ENCODE peak calls at places on chromosomes 12 and 14, in six cellular contexts. One of them, this sample, is unnamed.

GRCh38 chr14:50260511-50260910 is 29.1 kb upstream of the SOS2 start:
- DNase-seq in sigmoid colon: no peak
- DNase-seq in SK-N-MC: no peak
- DNase-seq in GM12891: peak; percentile 7
- DNase-seq in HCT116: peak; percentile 3
- DNase-seq in GM23338: peak; percentile 59
- DNase-seq in this sample: no peak

GRCh38 chr12:64696065-64696741 is 63.0 kb downstream of the GNS start:
- DNase-seq in HCT116: no peak
- DNase-seq in GM23338: no peak
- DNase-seq in SK-N-MC: no peak
- DNase-seq in sigmoid colon: no peak
- DNase-seq in GM12891: no peak
- DNase-seq in this sample: no peak

GRCh38 chr12:67813509-67813908 is 165.0 kb downstream of the DYRK2 start:
- DNase-seq in HCT116: no peak
- DNase-seq in GM23338: no peak
- DNase-seq in SK-N-MC: no peak
- DNase-seq in GM12891: no peak
- DNase-seq in sigmoid colon: no peak
- DNase-seq in this sample: no peak

GRCh38 chr12:132505105-132505851 is 15.3 kb downstream of the FBRSL1 start:
- DNase-seq in SK-N-MC: no peak
- DNase-seq in HCT116: no peak
- DNase-seq in GM12891: no peak
- DNase-seq in sigmoid colon: no peak
- DNase-seq in GM23338: no peak
- DNase-seq in this sample: no peak

GRCh38 chr14:97443412-97443811 is 646.2 kb downstream of the VRK1 start:
- DNase-seq in HCT116: no peak
- DNase-seq in GM23338: no peak
- DNase-seq in GM12891: no peak
- DNase-seq in SK-N-MC: no peak
- DNase-seq in sigmoid colon: no peak
- DNase-seq in this sample: no peak

GRCh38 chr12:107903377-107904061 is 129.0 kb downstream of the ASCL4 start:
- DNase-seq in SK-N-MC: no peak
- DNase-seq in GM12891: peak; percentile 86
- DNase-seq in sigmoid colon: no peak
- DNase-seq in GM23338: peak; percentile 91
- DNase-seq in HCT116: no peak
- DNase-seq in this sample: peak; percentile 87

GRCh38 chr12:109530301-109530685 is 43.0 kb downstream of the MMAB start:
- DNase-seq in GM23338: no peak
- DNase-seq in HCT116: no peak
- DNase-seq in GM12891: no peak
- DNase-seq in sigmoid colon: no peak
- DNase-seq in SK-N-MC: no peak
- DNase-seq in this sample: no peak

GRCh38 chr14:104967414-104968152 is 10.6 kb downstream of the AHNAK2 start:
- DNase-seq in GM23338: peak; percentile 65
- DNase-seq in sigmoid colon: peak; percentile 86
- DNase-seq in HCT116: no peak
- DNase-seq in GM12891: no peak
- DNase-seq in SK-N-MC: no peak
- DNase-seq in this sample: no peak

GRCh38 chr12:81726634-81727033 is 32.5 kb downstream of the PPFIA2 start:
- DNase-seq in GM12891: no peak
- DNase-seq in HCT116: no peak
- DNase-seq in SK-N-MC: no peak
- DNase-seq in sigmoid colon: no peak
- DNase-seq in GM23338: no peak
- DNase-seq in this sample: no peak

GRCh38 chr14:84465890-84466289 is 1064.1 kb upstream of the FLRT2 start:
- DNase-seq in SK-N-MC: no peak
- DNase-seq in HCT116: no peak
- DNase-seq in GM23338: no peak
- DNase-seq in GM12891: no peak
- DNase-seq in sigmoid colon: no peak
- DNase-seq in this sample: no peak

GRCh38 chr14:96574633-96575191 is 72.5 kb downstream of the PAPOLA start:
- DNase-seq in sigmoid colon: no peak
- DNase-seq in GM23338: no peak
- DNase-seq in HCT116: no peak
- DNase-seq in SK-N-MC: no peak
- DNase-seq in GM12891: no peak
- DNase-seq in this sample: no peak

GRCh38 chr12:4272014-4272975 is 1.3 kb upstream of the CCND2 start:
- DNase-seq in SK-N-MC: no peak
- DNase-seq in GM23338: peak; percentile 94
- DNase-seq in HCT116: no peak
- DNase-seq in GM12891: peak; percentile 64
- DNase-seq in sigmoid colon: peak; percentile 94
- DNase-seq in this sample: peak; percentile 64

GRCh38 chr12:58529114-58529665 is 391.1 kb downstream of the LRIG3 start:
- DNase-seq in GM23338: no peak
- DNase-seq in sigmoid colon: no peak
- DNase-seq in SK-N-MC: no peak
- DNase-seq in HCT116: no peak
- DNase-seq in GM12891: no peak
- DNase-seq in this sample: no peak

GRCh38 chr12:96368233-96368632 is 32.0 kb downstream of the CDK17 start:
- DNase-seq in SK-N-MC: no peak
- DNase-seq in GM23338: no peak
- DNase-seq in HCT116: no peak
- DNase-seq in GM12891: no peak
- DNase-seq in sigmoid colon: no peak
- DNase-seq in this sample: no peak

GRCh38 chr14:59103396-59103795 is 85.1 kb upstream of the DAAM1 start:
- DNase-seq in GM23338: no peak
- DNase-seq in SK-N-MC: no peak
- DNase-seq in HCT116: no peak
- DNase-seq in sigmoid colon: no peak
- DNase-seq in GM12891: no peak
- DNase-seq in this sample: no peak

GRCh38 chr14:95515523-95516517 is 630 bp downstream of the SYNE3 start:
- DNase-seq in HCT116: no peak
- DNase-seq in SK-N-MC: no peak
- DNase-seq in GM12891: peak; percentile 91
- DNase-seq in sigmoid colon: peak; percentile 82
- DNase-seq in GM23338: peak; percentile 78
- DNase-seq in this sample: peak; percentile 95

GRCh38 chr12:106976013-106976658 is 10.8 kb downstream of the MTERF2 start:
- DNase-seq in HCT116: no peak
- DNase-seq in GM12891: no peak
- DNase-seq in GM23338: no peak
- DNase-seq in sigmoid colon: no peak
- DNase-seq in SK-N-MC: no peak
- DNase-seq in this sample: no peak

DNA sequence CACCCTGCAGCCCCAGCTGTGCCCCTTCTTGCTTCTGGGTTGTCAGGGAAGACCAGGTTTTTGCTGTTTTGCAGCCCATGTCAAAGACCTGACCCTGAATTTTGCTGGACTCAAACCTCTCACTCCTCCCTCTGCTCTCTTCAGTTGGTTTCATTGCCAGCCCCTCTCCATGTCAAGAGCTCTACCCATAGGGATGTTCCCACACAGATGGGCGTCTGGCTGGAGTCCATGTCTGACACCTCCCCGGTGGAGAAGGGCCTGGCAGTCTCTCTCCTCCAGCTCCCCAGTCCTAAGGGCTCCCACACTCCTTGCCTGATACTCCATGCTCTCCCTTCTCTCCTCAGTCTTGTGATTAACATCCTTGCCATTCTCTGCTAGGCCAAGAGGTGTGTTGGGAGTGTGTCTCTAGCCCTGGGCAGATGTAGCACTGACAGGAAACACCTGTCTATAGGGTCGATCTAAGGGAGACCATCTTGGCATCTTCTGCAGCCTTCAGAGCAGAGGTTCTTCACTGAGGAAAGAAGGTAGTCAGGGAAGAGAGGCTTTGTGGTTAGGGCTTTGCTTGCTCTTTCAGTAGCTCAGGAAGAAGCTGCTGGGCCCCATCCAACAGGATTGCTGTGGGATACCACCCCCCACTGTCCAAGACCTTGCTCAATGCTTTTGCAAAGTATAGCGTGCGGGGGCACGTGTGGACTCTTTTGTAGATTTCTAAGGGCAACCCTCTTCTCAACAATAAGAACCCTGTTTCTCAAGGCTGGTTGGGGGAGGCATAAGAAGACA is 4.7 kb downstream of the ASIC1 start:
- DNase-seq in SK-N-MC: no peak
- DNase-seq in sigmoid colon: no peak
- DNase-seq in HCT116: no peak
- DNase-seq in GM12891: no peak
- DNase-seq in GM23338: no peak
- DNase-seq in this sample: no peak
- TF ChIP-seq POLR2AphosphoS5 in SK-N-MC: no peak
- TF ChIP-seq POLR2AphosphoS5 in sigmoid colon: no peak
- TF ChIP-seq POLR2AphosphoS5 in HCT116: no peak
- TF ChIP-seq POLR2AphosphoS5 in GM12891: no peak
- TF ChIP-seq POLR2AphosphoS5 in GM23338: no peak
- TF ChIP-seq POLR2AphosphoS5 in this sample: no peak

GRCh38 chr12:24810378-24810777 is 138.5 kb downstream of the BCAT1 start:
- DNase-seq in GM23338: no peak
- DNase-seq in sigmoid colon: no peak
- DNase-seq in HCT116: no peak
- DNase-seq in SK-N-MC: no peak
- DNase-seq in GM12891: no peak
- DNase-seq in this sample: no peak
- TF ChIP-seq POLR2AphosphoS5 in GM23338: no peak
- TF ChIP-seq POLR2AphosphoS5 in sigmoid colon: no peak
- TF ChIP-seq POLR2AphosphoS5 in HCT116: no peak
- TF ChIP-seq POLR2AphosphoS5 in SK-N-MC: no peak
- TF ChIP-seq POLR2AphosphoS5 in GM12891: no peak
- TF ChIP-seq POLR2AphosphoS5 in this sample: no peak

GRCh38 chr14:91963465-91963864 is 16.0 kb upstream of the FBLN5 start:
- DNase-seq in GM12891: no peak
- DNase-seq in GM23338: no peak
- DNase-seq in HCT116: no peak
- DNase-seq in sigmoid colon: no peak
- DNase-seq in SK-N-MC: no peak
- DNase-seq in this sample: no peak
- TF ChIP-seq POLR2AphosphoS5 in GM12891: no peak
- TF ChIP-seq POLR2AphosphoS5 in GM23338: no peak
- TF ChIP-seq POLR2AphosphoS5 in HCT116: no peak
- TF ChIP-seq POLR2AphosphoS5 in sigmoid colon: no peak
- TF ChIP-seq POLR2AphosphoS5 in SK-N-MC: no peak
- TF ChIP-seq POLR2AphosphoS5 in this sample: no peak

GRCh38 chr12:69415471-69416275 is 54.5 kb upstream of the FRS2 start:
- DNase-seq in HCT116: peak; percentile 13
- DNase-seq in sigmoid colon: peak; percentile 70
- DNase-seq in GM12891: no peak
- DNase-seq in SK-N-MC: peak; percentile 68
- DNase-seq in GM23338: peak; percentile 87
- DNase-seq in this sample: no peak
- TF ChIP-seq POLR2AphosphoS5 in HCT116: no peak
- TF ChIP-seq POLR2AphosphoS5 in sigmoid colon: no peak
- TF ChIP-seq POLR2AphosphoS5 in GM12891: no peak
- TF ChIP-seq POLR2AphosphoS5 in SK-N-MC: no peak
- TF ChIP-seq POLR2AphosphoS5 in GM23338: no peak
- TF ChIP-seq POLR2AphosphoS5 in this sample: no peak

GRCh38 chr12:6058481-6059161 is 65.8 kb downstream of the VWF start:
- DNase-seq in SK-N-MC: no peak
- DNase-seq in GM12891: no peak
- DNase-seq in sigmoid colon: no peak
- DNase-seq in GM23338: no peak
- DNase-seq in HCT116: no peak
- DNase-seq in this sample: no peak

GRCh38 chr12:6059221-6059620 is 65.2 kb downstream of the VWF start:
- DNase-seq in SK-N-MC: no peak
- DNase-seq in sigmoid colon: no peak
- DNase-seq in GM23338: no peak
- DNase-seq in GM12891: no peak
- DNase-seq in HCT116: no peak
- DNase-seq in this sample: no peak

GRCh38 chr12:6053541-6053940 is 70.9 kb downstream of the VWF start:
- DNase-seq in SK-N-MC: no peak
- DNase-seq in GM12891: no peak
- DNase-seq in HCT116: no peak
- DNase-seq in sigmoid colon: no peak
- DNase-seq in GM23338: no peak
- DNase-seq in this sample: no peak

GRCh38 chr12:6057693-6058092 is 66.8 kb downstream of the VWF start:
- DNase-seq in HCT116: no peak
- DNase-seq in GM23338: peak; percentile 87
- DNase-seq in SK-N-MC: no peak
- DNase-seq in GM12891: no peak
- DNase-seq in sigmoid colon: no peak
- DNase-seq in this sample: no peak

GRCh38 chr12:6056406-6057211 is 67.9 kb downstream of the VWF start:
- DNase-seq in sigmoid colon: no peak
- DNase-seq in GM12891: no peak
- DNase-seq in HCT116: peak; percentile 21
- DNase-seq in GM23338: peak; percentile 85
- DNase-seq in SK-N-MC: no peak
- DNase-seq in this sample: no peak
- TF ChIP-seq POLR2AphosphoS5 in sigmoid colon: no peak
- TF ChIP-seq POLR2AphosphoS5 in GM12891: no peak
- TF ChIP-seq POLR2AphosphoS5 in HCT116: no peak
- TF ChIP-seq POLR2AphosphoS5 in GM23338: no peak
- TF ChIP-seq POLR2AphosphoS5 in SK-N-MC: no peak
- TF ChIP-seq POLR2AphosphoS5 in this sample: no peak

GRCh38 chr14:93799617-93800016 is 11.3 kb upstream of the PRIMA1 start:
- DNase-seq in HCT116: no peak
- DNase-seq in sigmoid colon: no peak
- DNase-seq in SK-N-MC: no peak
- DNase-seq in GM23338: no peak
- DNase-seq in GM12891: no peak
- DNase-seq in this sample: no peak
- TF ChIP-seq POLR2AphosphoS5 in HCT116: no peak
- TF ChIP-seq POLR2AphosphoS5 in sigmoid colon: no peak
- TF ChIP-seq POLR2AphosphoS5 in SK-N-MC: no peak
- TF ChIP-seq POLR2AphosphoS5 in GM23338: no peak
- TF ChIP-seq POLR2AphosphoS5 in GM12891: no peak
- TF ChIP-seq POLR2AphosphoS5 in this sample: no peak

DNA sequence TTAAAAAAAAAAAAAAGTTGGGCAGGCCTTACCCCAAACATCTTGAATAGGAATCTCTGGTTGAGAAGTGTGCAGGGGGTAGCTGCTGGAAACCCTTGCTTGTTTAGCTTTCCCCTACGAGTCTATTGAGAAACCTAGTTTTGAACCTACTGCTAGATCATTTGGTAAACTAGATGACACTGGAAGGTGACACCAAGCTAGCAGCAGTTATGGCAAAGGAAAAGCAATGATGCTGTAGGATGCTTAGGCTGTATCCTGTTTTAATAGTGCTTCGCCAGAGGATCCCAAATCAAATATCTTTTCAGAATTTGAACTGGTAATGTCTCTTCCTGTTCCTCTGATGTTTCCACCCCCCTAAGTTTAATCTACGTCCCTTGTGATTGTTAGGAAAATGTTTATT is 5.5 kb upstream of the PCED1B start:
- DNase-seq in GM23338: no peak
- DNase-seq in GM12891: no peak
- DNase-seq in HCT116: no peak
- DNase-seq in SK-N-MC: no peak
- DNase-seq in sigmoid colon: no peak
- DNase-seq in this sample: no peak
- TF ChIP-seq POLR2AphosphoS5 in GM23338: no peak
- TF ChIP-seq POLR2AphosphoS5 in GM12891: no peak
- TF ChIP-seq POLR2AphosphoS5 in HCT116: no peak
- TF ChIP-seq POLR2AphosphoS5 in SK-N-MC: no peak
- TF ChIP-seq POLR2AphosphoS5 in sigmoid colon: no peak
- TF ChIP-seq POLR2AphosphoS5 in this sample: no peak

This sample was measured in GM12892.